ENCODE peak calls at places on chromosomes 3 and 15, in ten cellular contexts. J, R, Z, A, T, P, K, D, I and V are unnamed samples.

GRCh38 chr15:82043130-82043673 is 2.6 kb downstream of the MEX3B start:
- DNase-seq in Z (no peak), K (no peak), A (no peak), R (peak; percentile 31), T (no peak), P (no peak), D (no peak), I (no peak), J (peak; percentile 21), V (no peak)

GRCh38 chr15:85865070-85865684 is 70.5 kb upstream of the KLHL25 start:
- DNase-seq in A (no peak), J (no peak), D (no peak), K (peak; percentile 56), T (no peak), P (no peak), R (peak; percentile 70), I (no peak), Z (peak; percentile 57), V (peak; percentile 17)

GRCh38 chr15:33098082-33099058 is 96.1 kb downstream of the FMN1 start:
- DNase-seq in R (peak; percentile 65), Z (peak; percentile 66), I (no peak), T (no peak), J (no peak), A (no peak), D (no peak), K (peak; percentile 82), P (no peak), V (no peak)

GRCh38 chr15:68829068-68829467 is 8.4 kb upstream of the ANP32A start:
- DNase-seq in I (no peak), R (no peak), T (no peak), A (no peak), D (no peak), Z (peak; percentile 31), J (no peak), P (no peak), K (peak; percentile 19), V (no peak)

GRCh38 chr3:116348216-116348615 is 97.1 kb downstream of the LSAMP start:
- DNase-seq in P (no peak), I (no peak), Z (no peak), A (no peak), D (no peak), J (no peak), K (no peak), R (no peak), T (no peak), V (no peak)

GRCh38 chr3:22371592-22372291 is 620.7 kb upstream of the ZNF385D start:
- DNase-seq in R (no peak), P (no peak), K (no peak), T (no peak), I (no peak), D (peak; percentile 41), J (no peak), A (no peak), Z (no peak), V (no peak)

GRCh38 chr3:12624056-12624455 is 39.9 kb downstream of the RAF1 start:
- DNase-seq in T (no peak), D (no peak), A (no peak), Z (no peak), P (no peak), J (no peak), R (no peak), I (no peak), K (no peak), V (no peak)

GRCh38 chr3:158103956-158104338 is 2.3 kb downstream of the SHOX2 start:
- DNase-seq in R (no peak), A (no peak), J (no peak), T (no peak), D (no peak), Z (no peak), I (no peak), P (no peak), K (peak; percentile 63), V (no peak)

GRCh38 chr3:176058856-176059255 is 1138.4 kb downstream of the TBL1XR1 start:
- DNase-seq in K (no peak), Z (no peak), I (no peak), P (no peak), T (no peak), A (no peak), J (no peak), D (no peak), R (no peak), V (no peak)

GRCh38 chr3:197023241-197023997 is 6.2 kb downstream of the MELTF start:
- DNase-seq in P (no peak), J (no peak), R (no peak), D (no peak), I (no peak), Z (no peak), A (no peak), T (no peak), K (no peak), V (no peak)

GRCh38 chr3:81668283-81668682 is 93.2 kb downstream of the GBE1 start:
- DNase-seq in Z (no peak), I (no peak), P (no peak), T (no peak), K (no peak), J (no peak), D (no peak), R (no peak), A (no peak), V (no peak)

GRCh38 chr3:17738921-17739320 is 3.5 kb downstream of the TBC1D5 start:
- DNase-seq in Z (no peak), A (no peak), J (no peak), K (no peak), D (no peak), I (no peak), P (no peak), R (no peak), T (no peak), V (no peak)

GRCh38 chr15:90058308-90058707 is 44.0 kb downstream of the IDH2 start:
- DNase-seq in J (no peak), T (no peak), K (no peak), D (no peak), A (no peak), P (no peak), I (no peak), R (no peak), Z (no peak), V (no peak)

GRCh38 chr15:48963524-48964113 is at the start of gene SHC4:
- DNase-seq in I (peak; percentile 22), Z (peak; percentile 90), T (peak; percentile 66), A (no peak), R (peak; percentile 87), P (no peak), K (peak; percentile 92), D (peak; percentile 78), J (peak; percentile 81), V (peak; percentile 34)

GRCh38 chr3:60333710-60334109 is 917.5 kb downstream of the FHIT start:
- DNase-seq in J (no peak), Z (peak; percentile 12), A (no peak), R (no peak), P (no peak), T (no peak), I (no peak), K (no peak), D (no peak), V (no peak)

GRCh38 chr15:77759896-77760592 is 127.3 kb upstream of the LINGO1 start:
- DNase-seq in I (no peak), R (peak; percentile 45), P (no peak), D (no peak), Z (no peak), A (no peak), K (peak; percentile 18), J (no peak), T (no peak), V (no peak)

GRCh38 chr3:189641776-189642175 is 10.6 kb downstream of the TP63 start:
- DNase-seq in I (no peak), R (no peak), K (no peak), T (no peak), J (no peak), Z (no peak), D (no peak), A (no peak), P (no peak), V (no peak)
- H3K4me3 ChIP-seq in I (no peak overlapping the region), R (no peak overlapping the region), K (no peak overlapping the region), T (no peak overlapping the region), J (no peak overlapping the region), Z (no peak overlapping the region), D (no peak overlapping the region), A (no peak overlapping the region), P (no peak overlapping the region), V (no peak overlapping the region)

DNA sequence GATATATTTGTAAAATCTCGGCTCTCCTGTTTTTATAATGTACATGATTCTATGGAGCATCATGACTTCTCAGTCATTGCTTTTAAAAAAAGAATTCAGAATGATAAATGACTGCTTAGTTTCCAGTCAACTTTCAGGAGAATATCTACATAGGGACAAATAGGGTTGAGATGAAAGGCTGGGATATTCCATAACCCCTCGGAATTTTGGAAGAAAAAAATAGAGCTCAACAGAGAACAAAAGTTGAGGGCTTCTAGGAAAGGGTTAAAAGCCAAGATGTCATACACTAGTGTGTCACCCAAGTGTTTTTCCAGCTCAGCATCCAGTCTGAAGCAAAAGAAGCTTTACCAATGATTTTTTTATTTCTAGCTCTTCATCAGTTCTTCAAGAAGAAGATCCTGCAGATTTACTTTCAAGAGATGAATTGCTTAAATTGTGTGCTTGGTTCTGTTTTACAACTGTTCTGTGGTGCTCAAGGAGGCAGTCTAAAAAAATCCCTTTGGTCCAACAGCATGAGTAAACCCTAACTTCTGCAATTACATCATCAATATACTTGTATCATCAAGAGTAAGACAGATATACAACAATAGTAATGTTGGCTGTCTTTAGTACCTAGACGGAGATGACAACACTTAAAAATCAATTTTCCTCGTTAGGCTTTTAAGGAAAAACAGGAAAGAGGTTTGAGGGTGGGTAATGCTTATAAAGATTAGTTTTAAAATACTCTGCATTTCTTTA is 979 bp downstream of the UNC13C start:
- DNase-seq in J (no peak), D (no peak), R (no peak), Z (no peak), P (no peak), A (no peak), I (no peak), T (no peak), K (no peak), V (no peak)
- H3K4me3 ChIP-seq in J (peak overlapping the region; percentile 46), D (peak overlapping the region; percentile 48), R (no peak overlapping the region), Z (no peak overlapping the region), P (no peak overlapping the region), A (no peak overlapping the region), I (peak overlapping the region; percentile 47), T (peak overlapping the region; percentile 35), K (no peak overlapping the region), V (peak overlapping the region; percentile 42)

GRCh38 chr3:151446002-151446340 is 14.9 kb downstream of the IGSF10 start:
- DNase-seq in R (no peak), Z (no peak), D (no peak), J (no peak), P (no peak), A (no peak), T (no peak), I (no peak), K (no peak), V (no peak)
- H3K4me3 ChIP-seq in R (peak overlapping the region; percentile 13), Z (no peak overlapping the region), D (no peak overlapping the region), J (no peak overlapping the region), P (no peak overlapping the region), A (no peak overlapping the region), T (no peak overlapping the region), I (no peak overlapping the region), K (no peak overlapping the region), V (no peak overlapping the region)

DNA sequence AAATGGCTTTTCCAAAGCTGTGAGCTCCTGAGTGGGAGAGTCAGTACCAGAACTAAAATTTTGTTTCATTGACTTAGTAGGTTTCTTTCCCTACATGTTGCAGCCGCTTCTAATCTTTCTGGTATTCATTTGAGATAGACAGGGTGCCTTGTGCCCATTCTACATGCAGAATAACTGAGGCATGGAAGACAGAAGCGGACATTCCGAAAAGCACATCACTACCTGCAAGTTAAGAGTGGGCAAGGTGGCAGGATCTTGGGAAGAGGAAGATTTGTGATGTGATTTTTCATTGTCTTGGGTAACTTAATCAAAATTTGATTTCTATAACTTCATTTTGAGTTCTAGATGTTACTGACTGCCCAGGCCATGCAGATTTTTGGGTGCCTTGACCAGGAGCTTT is 2.0 kb downstream of the MAP2K5 start:
- DNase-seq in P (no peak), Z (no peak), T (no peak), D (no peak), A (no peak), I (no peak), K (no peak), R (no peak), J (no peak), V (no peak)
- H3K4me3 ChIP-seq in P (no peak overlapping the region), Z (no peak overlapping the region), T (no peak overlapping the region), D (no peak overlapping the region), A (no peak overlapping the region), I (no peak overlapping the region), K (no peak overlapping the region), R (no peak overlapping the region), J (no peak overlapping the region), V (no peak overlapping the region)